ENCODE peak calls at places on chromosomes 12 and 14, in ten cellular contexts. W is osteocyte; D is effector memory CD4-positive, alpha-beta T cell; F is H7; G is NCI-H1417; B is COR-L47; R is mesenteric fat pad; O is left ventricle myocardium superior; Q is left cardiac atrium; V is substantia nigra. Y is an unnamed sample.

GRCh38 chr12:122856999-122857671 is 21.9 kb downstream of the HIP1R start:
- DNase-seq in W (no peak), D (no peak), F (peak; percentile 61), G (no peak), B (no peak), R (no peak), O (no peak), Q (no peak), V (no peak), Y (no peak)

GRCh38 chr12:108117163-108117849 is 11.8 kb upstream of the WSCD2 start:
- DNase-seq in W (no peak), D (no peak), F (no peak), G (no peak), B (no peak), R (no peak), O (no peak), Q (no peak), V (no peak), Y (no peak)

GRCh38 chr12:15088115-15088514 is 115.3 kb downstream of the PDE6H start:
- DNase-seq in W (no peak), D (no peak), F (no peak), G (peak; percentile 51), B (peak; percentile 19), R (no peak), O (no peak), Q (no peak), V (no peak), Y (no peak)

GRCh38 chr12:72540811-72541210 is 268.6 kb downstream of the TRHDE start:
- DNase-seq in W (no peak), D (no peak), F (no peak), G (no peak), B (no peak), R (no peak), O (no peak), Q (no peak), V (no peak), Y (no peak)

GRCh38 chr12:14948672-14949071 is 10.3 kb upstream of the ERP27 start:
- DNase-seq in W (no peak), D (peak; percentile 26), F (peak; percentile 11), G (peak; percentile 34), B (no peak), R (no peak), O (no peak), Q (no peak), V (no peak), Y (peak; percentile 12)

GRCh38 chr14:58942516-58942915 is 246.0 kb upstream of the DAAM1 start:
- DNase-seq in W (no peak), D (no peak), F (no peak), G (no peak), B (no peak), R (no peak), O (no peak), Q (no peak), V (no peak), Y (no peak)

GRCh38 chr14:77123381-77124344 is 17.9 kb downstream of the ZDHHC22 start:
- DNase-seq in W (no peak), D (no peak), F (no peak), G (peak; percentile 74), B (peak; percentile 93), R (peak; percentile 71), O (peak; percentile 71), Q (no peak), V (peak; percentile 59), Y (no peak)

GRCh38 chr12:50991296-50991695 is 34.9 kb downstream of the SLC11A2 start:
- DNase-seq in W (no peak), D (no peak), F (no peak), G (no peak), B (no peak), R (no peak), O (no peak), Q (no peak), V (no peak), Y (no peak)

GRCh38 chr12:111084172-111084571 is 163.8 kb upstream of the MYL2 start:
- DNase-seq in W (no peak), D (no peak), F (no peak), G (no peak), B (no peak), R (no peak), O (no peak), Q (no peak), V (no peak), Y (no peak)

GRCh38 chr12:124147030-124147429 is 147.9 kb upstream of the RFLNA start:
- DNase-seq in W (no peak), D (no peak), F (no peak), G (no peak), B (no peak), R (no peak), O (no peak), Q (no peak), V (no peak), Y (no peak)

GRCh38 chr12:115354007-115354452 is 670.1 kb upstream of the TBX3 start:
- DNase-seq in W (peak; percentile 85), D (no peak), F (no peak), G (no peak), B (no peak), R (no peak), O (peak; percentile 32), Q (peak; percentile 70), V (no peak), Y (no peak)

GRCh38 chr14:54278087-54278486 is 118.7 kb upstream of the CDKN3 start:
- DNase-seq in W (no peak), D (no peak), F (no peak), G (no peak), B (no peak), R (no peak), O (no peak), Q (no peak), V (no peak), Y (no peak)

GRCh38 chr14:57549765-57550420 is 56.2 kb upstream of the CCDC198 start:
- DNase-seq in W (no peak), D (no peak), F (no peak), G (no peak), B (no peak), R (no peak), O (no peak), Q (no peak), V (no peak), Y (no peak)

GRCh38 chr12:110754101-110754793 is 11.6 kb upstream of the PPP1CC start:
- DNase-seq in W (no peak), D (no peak), F (no peak), G (no peak), B (no peak), R (peak; percentile 45), O (no peak), Q (no peak), V (no peak), Y (no peak)

GRCh38 chr14:64518229-64518628 is 13.7 kb downstream of the ZBTB1 start:
- DNase-seq in W (no peak), D (no peak), F (no peak), G (no peak), B (no peak), R (no peak), O (no peak), Q (no peak), V (no peak), Y (no peak)

GRCh38 chr12:25789520-25789919 is 169.0 kb upstream of the RASSF8 start:
- DNase-seq in W (no peak), D (no peak), F (no peak), G (no peak), B (no peak), R (no peak), O (no peak), Q (no peak), V (no peak), Y (no peak)

GRCh38 chr12:4107436-4107878 is 166.1 kb upstream of the CCND2 start:
- DNase-seq in W (peak; percentile 53), D (peak; percentile 49), F (peak; percentile 83), G (peak; percentile 16), B (no peak), R (no peak), O (no peak), Q (no peak), V (no peak), Y (peak; percentile 71)

GRCh38 chr12:48002773-48003218 is 1.5 kb downstream of the COL2A1 start:
- DNase-seq in W (no peak), D (no peak), F (peak; percentile 72), G (peak; percentile 86), B (peak; percentile 45), R (no peak), O (peak; percentile 67), Q (peak; percentile 62), V (no peak), Y (peak; percentile 52)

GRCh38 chr14:58955294-58955821 is 233.1 kb upstream of the DAAM1 start:
- DNase-seq in W (no peak), D (no peak), F (no peak), G (no peak), B (no peak), R (no peak), O (no peak), Q (no peak), V (no peak), Y (no peak)

GRCh38 chr12:79407671-79408622 is 282.8 kb downstream of the PAWR start:
- DNase-seq in W (peak; percentile 89), D (no peak), F (peak; percentile 21), G (peak; percentile 76), B (peak; percentile 52), R (no peak), O (peak; percentile 28), Q (peak; percentile 49), V (peak; percentile 2), Y (peak; percentile 59)

GRCh38 chr14:59356298-59356697 is 108.9 kb downstream of the GPR135 start:
- DNase-seq in W (no peak), D (no peak), F (no peak), G (peak; percentile 49), B (no peak), R (no peak), O (no peak), Q (no peak), V (no peak), Y (no peak)

GRCh38 chr12:77685906-77686305 is 144.8 kb upstream of the NAV3 start:
- DNase-seq in W (no peak), D (no peak), F (no peak), G (no peak), B (no peak), R (no peak), O (no peak), Q (no peak), V (no peak), Y (no peak)

GRCh38 chr12:30450872-30451271 is 244.8 kb downstream of the IPO8 start:
- DNase-seq in W (no peak), D (no peak), F (no peak), G (peak; percentile 34), B (no peak), R (no peak), O (no peak), Q (no peak), V (no peak), Y (no peak)

GRCh38 chr12:110750784-110751461 is 8.2 kb upstream of the PPP1CC start:
- DNase-seq in W (no peak), D (no peak), F (no peak), G (no peak), B (no peak), R (peak; percentile 51), O (no peak), Q (no peak), V (no peak), Y (no peak)

GRCh38 chr12:109577311-109577710 is 3.7 kb downstream of the MVK start:
- DNase-seq in W (no peak), D (no peak), F (no peak), G (no peak), B (no peak), R (no peak), O (no peak), Q (no peak), V (no peak), Y (no peak)

GRCh38 chr12:64621257-64621942 is 11.1 kb downstream of the RASSF3 start:
- DNase-seq in W (no peak), D (no peak), F (no peak), G (no peak), B (no peak), R (no peak), O (no peak), Q (no peak), V (no peak), Y (no peak)

GRCh38 chr14:23044840-23045239 is 2.8 kb downstream of the PSMB11 start:
- DNase-seq in W (no peak), D (no peak), F (no peak), G (no peak), B (no peak), R (no peak), O (no peak), Q (no peak), V (no peak), Y (no peak)

GRCh38 chr12:6582196-6582595 is 14.1 kb upstream of the NOP2 start:
- DNase-seq in W (no peak), D (no peak), F (peak; percentile 68), G (no peak), B (no peak), R (no peak), O (no peak), Q (no peak), V (no peak), Y (peak; percentile 28)